ENCODE peak calls at places on chromosomes 6 and 20, in six cellular contexts. U, Z, H, T, G and E are unnamed samples.

GRCh38 chr20:19974621-19975435 is 42.3 kb upstream of the NAA20 start:
- DNase-seq in U (peak; percentile 21), Z (peak; percentile 91), H (peak; percentile 89), T (no peak), G (no peak), E (no peak)

GRCh38 chr6:169250660-169251059 is 3.0 kb downstream of the THBS2 start:
- DNase-seq in U (no peak), Z (no peak), H (no peak), T (no peak), G (no peak), E (no peak)

GRCh38 chr6:127900935-127901334 is at the start of gene THEMIS:
- DNase-seq in U (no peak), Z (no peak), H (no peak), T (peak; percentile 79), G (no peak), E (no peak)

GRCh38 chr6:149897015-149897697 is 757 bp downstream of the RAET1E start:
- DNase-seq in U (no peak), Z (peak; percentile 59), H (no peak), T (no peak), G (no peak), E (no peak)

GRCh38 chr6:15911753-15912504 is 217.0 kb upstream of the MYLIP start:
- DNase-seq in U (no peak), Z (no peak), H (no peak), T (peak; percentile 19), G (no peak), E (no peak)

GRCh38 chr6:126040826-126041225 is 54.5 kb downstream of the TRMT11 start:
- DNase-seq in U (no peak), Z (no peak), H (no peak), T (no peak), G (no peak), E (no peak)

GRCh38 chr6:42140756-42141602 is 1.4 kb downstream of the C6orf132 start:
- DNase-seq in U (no peak), Z (no peak), H (no peak), T (no peak), G (no peak), E (no peak)

GRCh38 chr6:2871102-2871501 is 29.4 kb upstream of the SERPINB1 start:
- DNase-seq in U (no peak), Z (no peak), H (no peak), T (no peak), G (no peak), E (no peak)

GRCh38 chr20:20368414-20369352 is 779 bp downstream of the INSM1 start:
- DNase-seq in U (peak; percentile 58), Z (no peak), H (no peak), T (no peak), G (no peak), E (no peak)

GRCh38 chr6:111555041-111555440 is 50.6 kb downstream of the TRAF3IP2 start:
- DNase-seq in U (no peak), Z (no peak), H (no peak), T (no peak), G (no peak), E (no peak)